ENCODE peak calls at places on chromosome 11, in eight cellular contexts. One of them, this sample, is unnamed.

GRCh38 chr11:132361011-132361550 is 990.7 kb downstream of the NTM start:
- DNase-seq in astrocyte: no peak
- DNase-seq in Calu3: no peak
- DNase-seq in endothelial cell: no peak
- DNase-seq in kidney epithelial cell: no peak
- DNase-seq in CD8-positive, alpha-beta T cell: no peak
- DNase-seq in AG04450: no peak
- DNase-seq in prostate gland: no peak
- DNase-seq in this sample: no peak

GRCh38 chr11:60371854-60372253 is 6.5 kb upstream of the MS4A7 start:
- DNase-seq in astrocyte: no peak
- DNase-seq in Calu3: no peak
- DNase-seq in endothelial cell: no peak
- DNase-seq in kidney epithelial cell: no peak
- DNase-seq in CD8-positive, alpha-beta T cell: no peak
- DNase-seq in AG04450: no peak
- DNase-seq in prostate gland: no peak
- DNase-seq in this sample: no peak

GRCh38 chr11:133905677-133906156 is 51.1 kb downstream of the IGSF9B start:
- DNase-seq in astrocyte: no peak
- DNase-seq in Calu3: no peak
- DNase-seq in endothelial cell: no peak
- DNase-seq in kidney epithelial cell: no peak
- DNase-seq in CD8-positive, alpha-beta T cell: no peak
- DNase-seq in AG04450: no peak
- DNase-seq in prostate gland: no peak
- DNase-seq in this sample: peak; percentile 6

GRCh38 chr11:29606596-29606995 is 410.2 kb downstream of the KCNA4 start:
- DNase-seq in astrocyte: no peak
- DNase-seq in Calu3: no peak
- DNase-seq in endothelial cell: no peak
- DNase-seq in kidney epithelial cell: no peak
- DNase-seq in CD8-positive, alpha-beta T cell: no peak
- DNase-seq in AG04450: no peak
- DNase-seq in prostate gland: no peak
- DNase-seq in this sample: no peak

GRCh38 chr11:41382927-41383326 is 76.5 kb downstream of the LRRC4C start:
- DNase-seq in astrocyte: peak; percentile 77
- DNase-seq in Calu3: no peak
- DNase-seq in endothelial cell: no peak
- DNase-seq in kidney epithelial cell: peak; percentile 25
- DNase-seq in CD8-positive, alpha-beta T cell: no peak
- DNase-seq in AG04450: no peak
- DNase-seq in prostate gland: no peak
- DNase-seq in this sample: no peak

GRCh38 chr11:19323502-19323901 is 82.8 kb upstream of the E2F8 start:
- DNase-seq in astrocyte: no peak
- DNase-seq in Calu3: no peak
- DNase-seq in endothelial cell: no peak
- DNase-seq in kidney epithelial cell: no peak
- DNase-seq in CD8-positive, alpha-beta T cell: no peak
- DNase-seq in AG04450: no peak
- DNase-seq in prostate gland: no peak
- DNase-seq in this sample: no peak

GRCh38 chr11:126863294-126863997 is 137.1 kb downstream of the KIRREL3 start:
- DNase-seq in astrocyte: no peak
- DNase-seq in Calu3: no peak
- DNase-seq in endothelial cell: no peak
- DNase-seq in kidney epithelial cell: no peak
- DNase-seq in CD8-positive, alpha-beta T cell: no peak
- DNase-seq in AG04450: no peak
- DNase-seq in prostate gland: no peak
- DNase-seq in this sample: no peak

GRCh38 chr11:82305123-82305522 is 428.5 kb downstream of the FAM181B start:
- DNase-seq in astrocyte: no peak
- DNase-seq in Calu3: no peak
- DNase-seq in endothelial cell: no peak
- DNase-seq in kidney epithelial cell: no peak
- DNase-seq in CD8-positive, alpha-beta T cell: no peak
- DNase-seq in AG04450: no peak
- DNase-seq in prostate gland: no peak
- DNase-seq in this sample: no peak

GRCh38 chr11:78354741-78355705 is 62.6 kb downstream of the GAB2 start:
- DNase-seq in astrocyte: no peak
- DNase-seq in Calu3: no peak
- DNase-seq in endothelial cell: no peak
- DNase-seq in kidney epithelial cell: no peak
- DNase-seq in CD8-positive, alpha-beta T cell: no peak
- DNase-seq in AG04450: no peak
- DNase-seq in prostate gland: no peak
- DNase-seq in this sample: peak; percentile 54

GRCh38 chr11:112162761-112163669 is 879 bp downstream of the IL18 start:
- DNase-seq in astrocyte: peak; percentile 31
- DNase-seq in Calu3: no peak
- DNase-seq in endothelial cell: no peak
- DNase-seq in kidney epithelial cell: no peak
- DNase-seq in CD8-positive, alpha-beta T cell: no peak
- DNase-seq in AG04450: no peak
- DNase-seq in prostate gland: no peak
- DNase-seq in this sample: no peak

GRCh38 chr11:108592591-108593213 is 866 bp downstream of the EXPH5 start:
- DNase-seq in astrocyte: no peak
- DNase-seq in Calu3: peak; percentile 25
- DNase-seq in endothelial cell: peak; percentile 12
- DNase-seq in kidney epithelial cell: no peak
- DNase-seq in CD8-positive, alpha-beta T cell: peak; percentile 40
- DNase-seq in AG04450: no peak
- DNase-seq in prostate gland: peak; percentile 30
- DNase-seq in this sample: peak; percentile 37

GRCh38 chr11:114183041-114183511 is 113.1 kb upstream of the NNMT start:
- DNase-seq in astrocyte: no peak
- DNase-seq in Calu3: no peak
- DNase-seq in endothelial cell: no peak
- DNase-seq in kidney epithelial cell: no peak
- DNase-seq in CD8-positive, alpha-beta T cell: peak; percentile 51
- DNase-seq in AG04450: no peak
- DNase-seq in prostate gland: no peak
- DNase-seq in this sample: peak; percentile 46

GRCh38 chr11:40274017-40274416 is 1185.4 kb downstream of the LRRC4C start:
- DNase-seq in astrocyte: peak; percentile 97
- DNase-seq in Calu3: no peak
- DNase-seq in endothelial cell: no peak
- DNase-seq in kidney epithelial cell: peak; percentile 45
- DNase-seq in CD8-positive, alpha-beta T cell: no peak
- DNase-seq in AG04450: no peak
- DNase-seq in prostate gland: no peak
- DNase-seq in this sample: no peak

GRCh38 chr11:19820100-19820499 is 107.5 kb downstream of the NAV2 start:
- DNase-seq in astrocyte: peak; percentile 76
- DNase-seq in Calu3: no peak
- DNase-seq in endothelial cell: no peak
- DNase-seq in kidney epithelial cell: no peak
- DNase-seq in CD8-positive, alpha-beta T cell: no peak
- DNase-seq in AG04450: no peak
- DNase-seq in prostate gland: no peak
- DNase-seq in this sample: no peak

GRCh38 chr11:66267379-66268209 is 845 bp upstream of the RAB1B start:
- DNase-seq in astrocyte: peak; percentile 64
- DNase-seq in Calu3: peak; percentile 63
- DNase-seq in endothelial cell: peak; percentile 94
- DNase-seq in kidney epithelial cell: no peak
- DNase-seq in CD8-positive, alpha-beta T cell: peak; percentile 89
- DNase-seq in AG04450: peak; percentile 58
- DNase-seq in prostate gland: peak; percentile 85
- DNase-seq in this sample: peak; percentile 92

GRCh38 chr11:66268210-66268952 is at the start of gene RAB1B:
- DNase-seq in astrocyte: peak; percentile 91
- DNase-seq in Calu3: peak; percentile 99
- DNase-seq in endothelial cell: peak; percentile 100
- DNase-seq in kidney epithelial cell: peak; percentile 94
- DNase-seq in CD8-positive, alpha-beta T cell: peak; percentile 100
- DNase-seq in AG04450: peak; percentile 98
- DNase-seq in prostate gland: peak; percentile 100
- DNase-seq in this sample: peak; percentile 100

GRCh38 chr11:66271816-66272215 is 3.4 kb downstream of the RAB1B start:
- DNase-seq in astrocyte: no peak
- DNase-seq in Calu3: no peak
- DNase-seq in endothelial cell: no peak
- DNase-seq in kidney epithelial cell: no peak
- DNase-seq in CD8-positive, alpha-beta T cell: no peak
- DNase-seq in AG04450: no peak
- DNase-seq in prostate gland: no peak
- DNase-seq in this sample: no peak

GRCh38 chr11:66267039-66267378 is 1.4 kb upstream of the RAB1B start:
- DNase-seq in astrocyte: no peak
- DNase-seq in Calu3: no peak
- DNase-seq in endothelial cell: no peak
- DNase-seq in kidney epithelial cell: no peak
- DNase-seq in CD8-positive, alpha-beta T cell: no peak
- DNase-seq in AG04450: no peak
- DNase-seq in prostate gland: no peak
- DNase-seq in this sample: no peak

GRCh38 chr11:66268953-66269906 is 791 bp downstream of the RAB1B start:
- DNase-seq in astrocyte: peak; percentile 31
- DNase-seq in Calu3: peak; percentile 40
- DNase-seq in endothelial cell: no peak
- DNase-seq in kidney epithelial cell: no peak
- DNase-seq in CD8-positive, alpha-beta T cell: no peak
- DNase-seq in AG04450: no peak
- DNase-seq in prostate gland: no peak
- DNase-seq in this sample: peak; percentile 32
- TF ChIP-seq CTCF in astrocyte: peak; percentile 11
- TF ChIP-seq CTCF in Calu3: peak; percentile 19
- TF ChIP-seq CTCF in endothelial cell: peak; percentile 41
- TF ChIP-seq CTCF in kidney epithelial cell: peak; percentile 16
- TF ChIP-seq CTCF in CD8-positive, alpha-beta T cell: no peak
- TF ChIP-seq CTCF in AG04450: peak; percentile 37
- TF ChIP-seq CTCF in prostate gland: no peak
- TF ChIP-seq CTCF in this sample: no peak

DNA sequence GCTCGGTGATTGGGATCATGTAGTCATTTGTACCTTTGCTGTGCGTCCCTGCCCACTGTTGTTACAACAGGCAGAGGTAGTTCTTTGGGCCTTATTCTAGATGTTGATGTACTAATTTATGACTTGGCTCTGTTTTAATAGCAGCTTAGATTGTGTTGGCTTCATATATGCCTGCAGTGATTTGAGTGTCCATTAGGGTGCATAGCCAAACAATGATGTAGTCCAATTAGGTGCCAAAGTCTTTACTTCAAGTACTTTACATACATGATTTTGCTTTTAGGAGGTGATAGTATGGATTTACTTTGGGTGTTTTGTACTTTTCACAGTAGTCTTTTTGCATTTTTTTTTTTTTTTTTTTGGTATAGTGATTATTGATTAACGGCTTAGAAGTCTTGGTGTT is 46.4 kb downstream of the PPP6R3 start:
- DNase-seq in astrocyte: no peak
- DNase-seq in Calu3: no peak
- DNase-seq in endothelial cell: no peak
- DNase-seq in kidney epithelial cell: no peak
- DNase-seq in CD8-positive, alpha-beta T cell: no peak
- DNase-seq in AG04450: no peak
- DNase-seq in prostate gland: no peak
- DNase-seq in this sample: no peak
- TF ChIP-seq CTCF in astrocyte: no peak
- TF ChIP-seq CTCF in Calu3: no peak
- TF ChIP-seq CTCF in endothelial cell: no peak
- TF ChIP-seq CTCF in kidney epithelial cell: no peak
- TF ChIP-seq CTCF in CD8-positive, alpha-beta T cell: no peak
- TF ChIP-seq CTCF in AG04450: no peak
- TF ChIP-seq CTCF in prostate gland: no peak
- TF ChIP-seq CTCF in this sample: peak; percentile 25

GRCh38 chr11:33319965-33320813 is 63.0 kb downstream of the HIPK3 start:
- DNase-seq in astrocyte: no peak
- DNase-seq in Calu3: no peak
- DNase-seq in endothelial cell: no peak
- DNase-seq in kidney epithelial cell: no peak
- DNase-seq in CD8-positive, alpha-beta T cell: no peak
- DNase-seq in AG04450: no peak
- DNase-seq in prostate gland: no peak
- DNase-seq in this sample: no peak
- TF ChIP-seq CTCF in astrocyte: no peak
- TF ChIP-seq CTCF in Calu3: no peak
- TF ChIP-seq CTCF in endothelial cell: no peak
- TF ChIP-seq CTCF in kidney epithelial cell: no peak
- TF ChIP-seq CTCF in CD8-positive, alpha-beta T cell: no peak
- TF ChIP-seq CTCF in AG04450: no peak
- TF ChIP-seq CTCF in prostate gland: no peak
- TF ChIP-seq CTCF in this sample: no peak

GRCh38 chr11:118226294-118226693 is 1.5 kb upstream of the JAML start:
- DNase-seq in astrocyte: peak; percentile 4
- DNase-seq in Calu3: no peak
- DNase-seq in endothelial cell: no peak
- DNase-seq in kidney epithelial cell: no peak
- DNase-seq in CD8-positive, alpha-beta T cell: no peak
- DNase-seq in AG04450: no peak
- DNase-seq in prostate gland: no peak
- DNase-seq in this sample: no peak

GRCh38 chr11:118223576-118223975 is 1.2 kb downstream of the JAML start:
- DNase-seq in astrocyte: no peak
- DNase-seq in Calu3: no peak
- DNase-seq in endothelial cell: no peak
- DNase-seq in kidney epithelial cell: no peak
- DNase-seq in CD8-positive, alpha-beta T cell: no peak
- DNase-seq in AG04450: no peak
- DNase-seq in prostate gland: no peak
- DNase-seq in this sample: no peak

GRCh38 chr11:118226781-118227180 is 2.0 kb upstream of the JAML start:
- DNase-seq in astrocyte: no peak
- DNase-seq in Calu3: no peak
- DNase-seq in endothelial cell: no peak
- DNase-seq in kidney epithelial cell: no peak
- DNase-seq in CD8-positive, alpha-beta T cell: no peak
- DNase-seq in AG04450: no peak
- DNase-seq in prostate gland: no peak
- DNase-seq in this sample: no peak

GRCh38 chr11:118223992-118224391 is 819 bp downstream of the JAML start:
- DNase-seq in astrocyte: no peak
- DNase-seq in Calu3: no peak
- DNase-seq in endothelial cell: no peak
- DNase-seq in kidney epithelial cell: no peak
- DNase-seq in CD8-positive, alpha-beta T cell: peak; percentile 37
- DNase-seq in AG04450: no peak
- DNase-seq in prostate gland: no peak
- DNase-seq in this sample: no peak

DNA sequence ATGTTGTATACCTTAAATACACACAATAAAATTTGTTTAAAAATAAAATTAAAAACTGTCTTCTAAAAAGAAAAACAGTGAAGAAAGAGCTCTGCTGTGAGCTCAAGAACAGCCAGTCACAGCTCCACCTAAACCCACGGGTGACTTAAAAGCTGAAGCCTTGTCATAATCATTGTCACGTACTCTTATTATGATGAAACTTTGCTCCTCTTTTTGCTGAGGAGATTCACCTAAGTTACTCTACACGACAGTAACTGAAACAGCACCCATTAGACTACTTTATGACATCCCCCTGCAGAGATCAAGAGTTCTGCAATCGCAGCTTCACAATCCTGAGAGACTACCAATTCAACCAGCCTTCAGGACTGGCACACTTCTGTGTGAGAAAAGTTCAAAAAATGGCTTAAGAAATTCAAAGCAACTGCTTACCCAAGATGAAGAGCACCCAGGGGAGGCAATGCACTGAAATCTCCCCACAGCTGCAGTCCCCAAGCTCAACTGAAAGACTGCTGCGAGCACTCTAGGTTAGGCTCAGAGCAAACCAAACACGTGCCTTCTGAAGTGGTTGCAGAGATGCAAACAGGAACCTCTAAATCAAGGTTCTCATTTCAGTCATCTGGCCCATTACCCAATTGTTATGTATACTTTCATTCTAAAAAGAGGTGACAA is at the start of gene JAML:
- DNase-seq in astrocyte: no peak
- DNase-seq in Calu3: no peak
- DNase-seq in endothelial cell: no peak
- DNase-seq in kidney epithelial cell: no peak
- DNase-seq in CD8-positive, alpha-beta T cell: peak; percentile 69
- DNase-seq in AG04450: no peak
- DNase-seq in prostate gland: no peak
- DNase-seq in this sample: no peak
- TF ChIP-seq CTCF in astrocyte: no peak
- TF ChIP-seq CTCF in Calu3: no peak
- TF ChIP-seq CTCF in endothelial cell: no peak
- TF ChIP-seq CTCF in kidney epithelial cell: no peak
- TF ChIP-seq CTCF in CD8-positive, alpha-beta T cell: no peak
- TF ChIP-seq CTCF in AG04450: no peak
- TF ChIP-seq CTCF in prostate gland: no peak
- TF ChIP-seq CTCF in this sample: no peak

This sample was measured in glutamatergic neuron.